ENCODE peak calls at places on chromosomes 7 and 10, in eight cellular contexts. X, W, M, L, K, E, I and N are unnamed samples.

GRCh38 chr10:129760003-129760315 is 204.1 kb downstream of the EBF3 start:
- DNase-seq in X (no peak), W (no peak), M (no peak), L (no peak), K (no peak), E (no peak), I (no peak), N (no peak)

GRCh38 chr10:110860576-110861241 is 11.0 kb upstream of the PDCD4 start:
- DNase-seq in X (no peak), W (no peak), M (no peak), L (no peak), K (peak), E (no peak), I (no peak), N (no peak)

GRCh38 chr10:110323503-110323902 is 18.8 kb upstream of the SMNDC1 start:
- DNase-seq in X (no peak), W (no peak), M (peak), L (peak), K (peak), E (peak), I (no peak), N (peak)

GRCh38 chr7:77685219-77685618 is 11.0 kb upstream of the RSBN1L start:
- DNase-seq in X (no peak), W (no peak), M (peak), L (no peak), K (peak), E (no peak), I (no peak), N (no peak)

GRCh38 chr7:129466796-129467195 is 32.6 kb downstream of the STRIP2 start:
- DNase-seq in X (no peak), W (no peak), M (no peak), L (no peak), K (no peak), E (no peak), I (no peak), N (no peak)

GRCh38 chr10:47040681-47041080 is 129.5 kb downstream of the PTPN20 start:
- DNase-seq in X (no peak), W (no peak), M (no peak), L (no peak), K (no peak), E (no peak), I (no peak), N (no peak)

GRCh38 chr7:46015107-46015868 is 94.2 kb upstream of the IGFBP3 start:
- DNase-seq in X (peak), W (no peak), M (no peak), L (peak), K (no peak), E (peak), I (no peak), N (no peak)

GRCh38 chr7:28999421-28999820 is 41.3 kb upstream of the TRIL start:
- DNase-seq in X (no peak), W (no peak), M (no peak), L (no peak), K (peak), E (no peak), I (no peak), N (no peak)

GRCh38 chr7:73983437-73984164 is 44.4 kb upstream of the ELN start:
- DNase-seq in X (peak), W (no peak), M (no peak), L (no peak), K (no peak), E (no peak), I (no peak), N (no peak)

GRCh38 chr7:95318501-95318900 is 5.8 kb downstream of the PON1 start:
- DNase-seq in X (no peak), W (no peak), M (no peak), L (no peak), K (no peak), E (no peak), I (no peak), N (no peak)

GRCh38 chr10:35564276-35564982 is 40.7 kb upstream of the GJD4 start:
- DNase-seq in X (peak), W (no peak), M (no peak), L (peak), K (no peak), E (peak), I (no peak), N (no peak)

GRCh38 chr7:924541-925231 is 29.8 kb downstream of the ADAP1 start:
- DNase-seq in X (peak), W (peak), M (no peak), L (no peak), K (no peak), E (peak), I (no peak), N (no peak)

GRCh38 chr10:35089641-35090161 is 440 bp downstream of the CUL2 start:
- DNase-seq in X (no peak), W (no peak), M (no peak), L (peak), K (peak), E (peak), I (peak), N (no peak)

GRCh38 chr7:128759274-128759673 is 16.3 kb downstream of the OPN1SW start:
- DNase-seq in X (no peak), W (no peak), M (no peak), L (no peak), K (no peak), E (no peak), I (no peak), N (no peak)

GRCh38 chr7:83427929-83428328 is 221.0 kb downstream of the SEMA3E start:
- DNase-seq in X (no peak), W (no peak), M (no peak), L (peak), K (no peak), E (peak), I (no peak), N (no peak)

GRCh38 chr10:52106895-52107294 is 207.2 kb upstream of the DKK1 start:
- DNase-seq in X (no peak), W (no peak), M (no peak), L (no peak), K (no peak), E (no peak), I (no peak), N (no peak)

GRCh38 chr7:17131060-17131345 is 167.4 kb upstream of the AHR start:
- DNase-seq in X (no peak), W (no peak), M (no peak), L (no peak), K (no peak), E (peak), I (no peak), N (no peak)

GRCh38 chr10:79189853-79190435 is 121.2 kb downstream of the ZMIZ1 start:
- DNase-seq in X (no peak), W (no peak), M (no peak), L (no peak), K (peak), E (peak), I (no peak), N (no peak)

GRCh38 chr7:55050286-55050685 is 31.5 kb downstream of the EGFR start:
- DNase-seq in X (no peak), W (no peak), M (no peak), L (no peak), K (no peak), E (no peak), I (no peak), N (no peak)

GRCh38 chr7:101539784-101540183 is 89.3 kb downstream of the MYL10 start:
- DNase-seq in X (no peak), W (no peak), M (no peak), L (no peak), K (no peak), E (no peak), I (no peak), N (no peak)

GRCh38 chr7:99579956-99580777 is 17.9 kb upstream of the TMEM225B start:
- DNase-seq in X (peak), W (no peak), M (no peak), L (peak), K (peak), E (peak), I (no peak), N (no peak)

GRCh38 chr7:134920026-134920758 is 66.1 kb upstream of the AGBL3 start:
- DNase-seq in X (no peak), W (no peak), M (peak), L (peak), K (peak), E (peak), I (no peak), N (no peak)
- H3K4me3 ChIP-seq in X (no peak), W (no peak), M (no peak), L (no peak), K (no peak), E (no peak), I (no peak), N (no peak)

GRCh38 chr7:155190608-155191536 is 106.8 kb upstream of the INSIG1 start:
- DNase-seq in X (no peak), W (peak), M (no peak), L (no peak), K (no peak), E (peak), I (peak), N (no peak)
- H3K4me3 ChIP-seq in X (no peak), W (no peak), M (peak), L (no peak), K (no peak), E (no peak), I (no peak), N (peak)

GRCh38 chr7:155598810-155599210 is 45.7 kb upstream of the RBM33 start:
- DNase-seq in X (peak), W (peak), M (no peak), L (peak), K (peak), E (peak), I (peak), N (no peak)
- H3K4me3 ChIP-seq in X (no peak), W (no peak), M (no peak), L (no peak), K (no peak), E (peak), I (no peak), N (peak)

GRCh38 chr10:65083222-65083621 is 1562.0 kb downstream of the REEP3 start:
- DNase-seq in X (no peak), W (no peak), M (no peak), L (no peak), K (no peak), E (no peak), I (no peak), N (no peak)
- H3K4me3 ChIP-seq in X (no peak), W (no peak), M (no peak), L (no peak), K (no peak), E (no peak), I (no peak), N (no peak)

GRCh38 chr7:110759069-110759468 is 331.9 kb upstream of the LRRN3 start:
- DNase-seq in X (no peak), W (no peak), M (no peak), L (no peak), K (no peak), E (no peak), I (peak), N (no peak)

GRCh38 chr7:110764852-110765251 is 326.1 kb upstream of the LRRN3 start:
- DNase-seq in X (no peak), W (no peak), M (no peak), L (no peak), K (no peak), E (no peak), I (no peak), N (no peak)

GRCh38 chr7:110766874-110767273 is 324.1 kb upstream of the LRRN3 start:
- DNase-seq in X (no peak), W (no peak), M (no peak), L (no peak), K (peak), E (no peak), I (no peak), N (peak)

GRCh38 chr7:110760341-110760740 is 330.6 kb upstream of the LRRN3 start:
- DNase-seq in X (no peak), W (no peak), M (no peak), L (no peak), K (no peak), E (no peak), I (no peak), N (no peak)

DNA sequence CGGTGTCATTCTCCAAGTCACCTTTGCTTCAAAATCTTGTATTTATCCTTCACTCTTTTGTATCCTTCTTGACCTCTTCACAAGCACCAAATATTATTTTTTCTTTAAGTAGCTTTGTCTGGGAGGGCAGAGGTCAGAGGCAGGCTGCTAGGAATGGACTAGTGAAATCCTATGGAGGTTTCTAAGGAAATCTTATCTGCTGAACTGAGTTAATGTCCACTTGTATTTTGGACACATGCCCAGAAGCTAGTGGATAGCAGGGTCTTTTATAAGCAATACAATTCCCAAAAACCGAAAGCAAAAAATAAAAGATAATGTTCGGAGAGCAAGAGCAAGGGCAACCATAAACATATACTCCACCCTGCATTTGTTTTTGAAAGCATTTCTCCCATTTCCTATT is 328.4 kb upstream of the LRRN3 start:
- DNase-seq in X (no peak), W (no peak), M (no peak), L (peak), K (no peak), E (no peak), I (no peak), N (no peak)
- H3K4me3 ChIP-seq in X (no peak), W (no peak), M (no peak), L (no peak), K (no peak), E (no peak), I (no peak), N (no peak)

GRCh38 chr7:80622531-80622930 is 15.9 kb upstream of the CD36 start:
- DNase-seq in X (no peak), W (no peak), M (peak), L (peak), K (peak), E (peak), I (no peak), N (no peak)

GRCh38 chr7:80630611-80631010 is 7.8 kb upstream of the CD36 start:
- DNase-seq in X (no peak), W (no peak), M (no peak), L (peak), K (peak), E (peak), I (no peak), N (no peak)

GRCh38 chr7:80623465-80624252 is 14.8 kb upstream of the CD36 start:
- DNase-seq in X (no peak), W (no peak), M (no peak), L (no peak), K (peak), E (no peak), I (no peak), N (no peak)

GRCh38 chr7:80629023-80629422 is 9.4 kb upstream of the CD36 start:
- DNase-seq in X (no peak), W (no peak), M (no peak), L (no peak), K (no peak), E (no peak), I (no peak), N (no peak)

DNA sequence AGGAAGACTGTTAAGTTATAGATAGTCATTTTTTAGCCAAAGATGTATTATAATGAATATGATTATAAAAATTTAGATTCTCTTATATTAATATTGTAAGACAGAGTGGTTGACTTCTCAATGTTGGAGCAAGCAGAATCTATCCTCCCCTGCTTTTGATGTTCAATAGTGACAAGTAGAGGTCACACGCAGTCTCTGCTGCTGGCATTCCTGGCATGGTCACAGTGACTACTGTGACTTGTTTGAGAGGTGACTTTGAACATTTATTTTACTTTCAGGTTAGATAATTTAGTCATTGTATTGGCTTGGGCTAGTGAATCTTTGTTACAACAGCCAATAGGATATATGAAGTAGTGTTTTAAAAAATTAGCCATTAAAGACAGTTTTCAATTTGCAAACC is 13.7 kb upstream of the CD36 start:
- DNase-seq in X (peak), W (no peak), M (no peak), L (no peak), K (no peak), E (no peak), I (no peak), N (no peak)
- H3K4me3 ChIP-seq in X (no peak), W (no peak), M (no peak), L (no peak), K (no peak), E (no peak), I (no peak), N (no peak)

GRCh38 chr10:101840102-101840684 is 3.4 kb downstream of the KCNIP2 start:
- DNase-seq in X (no peak), W (no peak), M (no peak), L (no peak), K (no peak), E (no peak), I (peak), N (no peak)
- H3K4me3 ChIP-seq in X (peak), W (peak), M (peak), L (peak), K (peak), E (peak), I (peak), N (peak)

DNA sequence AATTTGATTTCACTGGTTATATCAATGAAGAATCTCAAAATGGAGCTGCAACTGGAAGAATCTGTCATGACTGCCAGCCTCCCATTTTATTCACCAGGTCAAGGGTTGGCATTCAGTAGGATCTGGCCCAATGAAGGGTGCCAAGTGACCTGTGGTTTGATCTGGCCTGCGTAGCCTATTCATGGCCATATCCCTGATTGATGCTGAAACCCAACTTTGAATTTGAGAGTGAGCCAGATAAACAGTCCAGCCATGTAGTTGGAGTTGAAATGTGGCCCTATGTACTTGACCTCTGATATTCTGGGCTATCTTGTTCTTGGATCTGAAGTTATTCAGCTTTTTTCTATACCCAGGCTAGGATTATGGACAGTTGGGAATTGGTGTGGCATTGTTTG is 1.5 kb downstream of the MKLN1 start:
- DNase-seq in X (no peak), W (no peak), M (no peak), L (peak), K (peak), E (no peak), I (peak), N (no peak)
- H3K4me3 ChIP-seq in X (peak), W (peak), M (peak), L (peak), K (no peak), E (peak), I (peak), N (peak)

DNA sequence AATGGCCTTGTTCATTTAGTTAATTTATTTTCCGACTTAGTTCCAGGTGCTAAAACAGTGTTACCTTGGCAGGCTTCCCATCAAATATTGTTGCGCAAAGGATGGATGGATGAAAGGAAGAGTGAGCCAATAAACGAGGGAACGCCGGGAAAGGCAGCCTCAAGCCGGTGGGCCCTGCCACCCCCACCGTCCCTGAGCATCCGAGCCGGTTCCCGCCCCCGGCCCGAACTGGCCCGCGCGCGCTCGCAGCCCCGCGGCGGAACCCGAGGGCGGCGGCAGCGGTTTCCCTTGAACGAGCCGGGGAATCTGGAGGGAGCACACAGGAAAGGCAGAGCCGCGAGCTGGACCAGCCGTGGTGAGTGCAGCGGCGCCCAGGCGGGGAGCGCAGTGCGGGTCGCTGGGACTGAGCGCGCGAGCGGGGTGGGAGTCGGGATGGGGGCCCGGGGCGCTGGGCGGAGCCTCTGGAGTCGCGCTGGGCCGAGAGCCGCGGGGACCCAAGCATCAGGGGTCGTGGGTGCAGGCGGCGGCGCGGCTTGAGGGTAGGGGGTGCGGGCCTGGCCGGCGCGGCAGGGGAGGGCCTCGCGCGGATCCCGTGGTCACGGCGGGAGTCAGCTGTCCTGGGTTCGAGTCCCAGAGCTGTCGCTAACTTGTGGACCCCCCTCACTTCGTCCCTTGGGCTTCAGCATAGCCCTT is at the start of gene AGK:
- DNase-seq in X (peak), W (peak), M (no peak), L (peak), K (peak), E (peak), I (peak), N (no peak)
- H3K4me3 ChIP-seq in X (peak), W (peak), M (peak), L (peak), K (peak), E (peak), I (peak), N (peak)

DNA sequence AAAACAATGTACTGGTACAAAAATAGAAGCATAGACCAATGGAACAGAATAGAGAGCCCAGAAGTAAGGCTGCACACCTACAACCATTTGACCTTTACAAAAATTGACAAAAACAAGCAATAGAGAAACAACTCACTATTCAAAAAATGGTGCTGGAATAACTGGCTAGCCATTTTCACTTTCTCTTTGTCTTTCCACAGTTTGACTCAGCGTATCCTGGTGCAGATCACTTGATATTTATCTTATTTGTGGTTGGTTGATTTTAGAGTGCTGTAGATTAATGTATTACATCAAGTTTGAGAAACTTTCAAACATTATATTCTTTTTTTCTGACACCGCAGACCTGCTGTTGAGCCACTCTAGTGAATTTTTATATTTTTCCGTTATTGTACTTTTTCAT is 381.4 kb downstream of the DGKB start:
- DNase-seq in X (no peak), W (no peak), M (no peak), L (peak), K (no peak), E (no peak), I (no peak), N (no peak)
- H3K4me3 ChIP-seq in X (no peak), W (no peak), M (no peak), L (no peak), K (no peak), E (no peak), I (no peak), N (no peak)